ENCODE peak calls at places on chromosome 11, in five cellular contexts. L is mesothelial cell of epicardium; P is GM12865; Z is neural progenitor cell; S is CD8-positive, alpha-beta T cell. J is an unnamed sample.

GRCh38 chr11:119361056-119361787 is 14.7 kb upstream of the MFRP start:
- DNase-seq in L (no peak), P (peak; percentile 26), Z (peak; percentile 91), S (no peak), J (peak; percentile 87)

GRCh38 chr11:36452231-36452630 is 57.8 kb downstream of the TRAF6 start:
- DNase-seq in L (no peak), P (no peak), Z (no peak), S (no peak), J (no peak)

GRCh38 chr11:110473666-110474065 is 43.9 kb downstream of the FDX1 start:
- DNase-seq in L (no peak), P (no peak), Z (no peak), S (no peak), J (peak; percentile 82)

GRCh38 chr11:27977527-27977926 is 130.4 kb downstream of the KIF18A start:
- DNase-seq in L (no peak), P (no peak), Z (no peak), S (no peak), J (no peak)

GRCh38 chr11:19953342-19953741 is 206.9 kb downstream of the DBX1 start:
- DNase-seq in L (no peak), P (no peak), Z (peak; percentile 56), S (no peak), J (peak; percentile 41)

GRCh38 chr11:46674463-46675287 is 25.7 kb downstream of the ARHGAP1 start:
- DNase-seq in L (no peak), P (no peak), Z (peak; percentile 77), S (peak; percentile 32), J (peak; percentile 61)

GRCh38 chr11:96426356-96427103 is 36.7 kb downstream of the JRKL start:
- DNase-seq in L (no peak), P (peak; percentile 44), Z (peak; percentile 63), S (no peak), J (peak; percentile 55)

GRCh38 chr11:95358516-95359322 is 127.7 kb upstream of the SESN3 start:
- DNase-seq in L (no peak), P (no peak), Z (no peak), S (no peak), J (no peak)

GRCh38 chr11:127105578-127105977 is 105.0 kb upstream of the KIRREL3 start:
- DNase-seq in L (no peak), P (no peak), Z (no peak), S (no peak), J (no peak)

GRCh38 chr11:10540546-10540914 is 457 bp downstream of the RNF141 start:
- DNase-seq in L (no peak), P (no peak), Z (peak; percentile 74), S (no peak), J (peak; percentile 49)

GRCh38 chr11:33588056-33588455 is 112.6 kb downstream of the C11orf91 start:
- DNase-seq in L (no peak), P (no peak), Z (peak; percentile 40), S (no peak), J (peak; percentile 42)

GRCh38 chr11:113885897-113886296 is 10.5 kb upstream of the USP28 start:
- DNase-seq in L (no peak), P (no peak), Z (no peak), S (no peak), J (no peak)

GRCh38 chr11:35932121-35932520 is 11.7 kb upstream of the LDLRAD3 start:
- DNase-seq in L (no peak), P (no peak), Z (no peak), S (no peak), J (no peak)

GRCh38 chr11:1660025-1660867 is 30.7 kb downstream of the KRTAP5-5 start:
- DNase-seq in L (no peak), P (no peak), Z (no peak), S (no peak), J (no peak)

GRCh38 chr11:68212421-68213134 is 518 bp downstream of the KMT5B start:
- DNase-seq in L (peak; percentile 50), P (peak; percentile 88), Z (peak; percentile 94), S (peak; percentile 68), J (peak; percentile 87)
- TF ChIP-seq CTCF in L (no peak), P (peak; percentile 30), Z (peak; percentile 36), S (no peak), J (no peak)

GRCh38 chr11:22133785-22134184 is 59.1 kb upstream of the ANO5 start:
- DNase-seq in L (no peak), P (no peak), Z (no peak), S (no peak), J (no peak)

GRCh38 chr11:22130462-22131053 is 62.3 kb upstream of the ANO5 start:
- DNase-seq in L (no peak), P (no peak), Z (peak; percentile 25), S (no peak), J (peak; percentile 53)
- TF ChIP-seq CTCF in L (peak; percentile 31), P (peak; percentile 29), Z (peak; percentile 71), S (no peak), J (no peak)

GRCh38 chr11:72741849-72742521 is 10.2 kb downstream of the ARAP1 start:
- DNase-seq in L (no peak), P (no peak), Z (no peak), S (no peak), J (no peak)

GRCh38 chr11:72740060-72740424 is 12.2 kb downstream of the ARAP1 start:
- DNase-seq in L (no peak), P (peak; percentile 42), Z (no peak), S (no peak), J (no peak)

GRCh38 chr11:72740562-72741428 is 11.4 kb downstream of the ARAP1 start:
- DNase-seq in L (no peak), P (no peak), Z (no peak), S (no peak), J (no peak)

GRCh38 chr11:72742522-72743320 is 9.5 kb downstream of the ARAP1 start:
- DNase-seq in L (no peak), P (no peak), Z (no peak), S (no peak), J (no peak)

GRCh38 chr11:72741429-72741833 is 10.8 kb downstream of the ARAP1 start:
- DNase-seq in L (no peak), P (peak; percentile 57), Z (peak; percentile 38), S (no peak), J (no peak)
- TF ChIP-seq CTCF in L (no peak), P (no peak), Z (no peak), S (no peak), J (no peak)

DNA sequence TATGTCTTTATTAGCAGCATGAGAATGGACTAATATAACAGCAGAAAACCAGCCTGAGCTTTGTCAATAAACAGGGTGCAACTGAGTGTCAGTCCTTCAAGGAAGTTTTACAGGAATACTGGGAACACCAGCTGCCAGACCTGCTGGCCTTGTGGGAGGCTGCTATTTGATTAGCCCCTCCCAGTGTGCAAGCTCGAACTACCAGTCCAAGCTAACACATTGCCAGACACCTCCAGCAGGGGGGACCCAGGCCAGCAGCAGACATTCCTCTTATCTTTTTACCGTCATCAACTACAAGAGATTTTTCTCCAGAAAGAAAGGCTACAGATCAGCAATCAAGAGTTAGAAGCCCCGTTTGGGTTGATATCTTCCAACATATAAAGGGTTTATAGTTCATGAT is 942.8 kb upstream of the TENM4 start:
- DNase-seq in L (no peak), P (no peak), Z (peak; percentile 37), S (no peak), J (peak; percentile 18)
- TF ChIP-seq CTCF in L (no peak), P (no peak), Z (peak; percentile 33), S (no peak), J (no peak)

GRCh38 chr11:22633354-22633902 is 7.8 kb upstream of the FANCF start:
- DNase-seq in L (no peak), P (no peak), Z (no peak), S (no peak), J (no peak)
- TF ChIP-seq CTCF in L (no peak), P (no peak), Z (peak; percentile 29), S (no peak), J (no peak)

J was measured in cardiac muscle cell.